ENCODE peak calls at places on chromosomes 6 and 20, in nine cellular contexts. R is activated CD4-positive, alpha-beta T cell treated with anti-CD3 and anti-CD28 coated beads, Interleukin-2, amount 50 U/mL, for 48 hours; D is hippocampal formation; K is type B pancreatic cell; W is ureter; I is A549; H is stimulated activated naive CD4-positive, alpha-beta T cell; Z is activated naive CD8-positive, alpha-beta T cell treated with anti-CD3 and anti-CD28 coated beads, Interleukin-2, amount 10 ng/mL, durations not matched to agents 7 days and 5 days; V is NCI-H526. C is an unnamed sample.

GRCh38 chr6:548517-548916 is 108.4 kb downstream of the HUS1B start:
- DNase-seq in R (peak), D (no peak), K (no peak), W (no peak), I (no peak), H (no peak), Z (no peak), V (no peak), C (no peak)

GRCh38 chr6:144804246-144804790 is 519.2 kb downstream of the UTRN start:
- DNase-seq in R (no peak), D (no peak), K (no peak), W (no peak), I (no peak), H (no peak), Z (no peak), V (no peak), C (no peak)

GRCh38 chr20:64194269-64194668 is 30.0 kb downstream of the MYT1 start:
- DNase-seq in R (no peak), D (no peak), K (no peak), W (no peak), I (no peak), H (no peak), Z (no peak), V (no peak), C (no peak)

GRCh38 chr6:156890627-156891300 is 113.6 kb downstream of the ARID1B start:
- DNase-seq in R (no peak), D (no peak), K (no peak), W (no peak), I (no peak), H (no peak), Z (no peak), V (peak), C (no peak)

GRCh38 chr20:62752181-62752670 is 43.6 kb downstream of the NTSR1 start:
- DNase-seq in R (no peak), D (no peak), K (no peak), W (no peak), I (no peak), H (no peak), Z (no peak), V (no peak), C (no peak)

GRCh38 chr6:84847349-84848160 is 83.2 kb upstream of the TBX18 start:
- DNase-seq in R (no peak), D (no peak), K (no peak), W (no peak), I (no peak), H (no peak), Z (no peak), V (no peak), C (peak)

GRCh38 chr20:62622877-62623487 is 19.3 kb upstream of the SLCO4A1 start:
- DNase-seq in R (no peak), D (no peak), K (no peak), W (no peak), I (no peak), H (no peak), Z (no peak), V (no peak), C (no peak)

GRCh38 chr20:10671850-10672578 is 1.8 kb downstream of the JAG1 start:
- DNase-seq in R (peak), D (no peak), K (no peak), W (peak), I (no peak), H (no peak), Z (peak), V (no peak), C (peak)

GRCh38 chr6:89976141-89977020 is 82.1 kb downstream of the GJA10 start:
- DNase-seq in R (no peak), D (no peak), K (no peak), W (no peak), I (no peak), H (no peak), Z (no peak), V (no peak), C (no peak)